ENCODE peak calls at places on chromosomes 5 and 9, in eight cellular contexts. D is activated CD8-positive, alpha-beta memory T cell treated with anti-CD3 and anti-CD28 coated beads, Interleukin-2, amount 50 U/mL, for 4 hours; N is activated naive CD4-positive, alpha-beta T cell; F is IMR-90; V is esophagus squamous epithelium; M is ACHN; L is retina; Q is SJCRH30. W is an unnamed sample.

GRCh38 chr5:61991426-61991825 is 314.6 kb upstream of the KIF2A start:
- DNase-seq in D (no peak), N (no peak), F (no peak), V (no peak), M (no peak), L (no peak), Q (no peak), W (no peak)

GRCh38 chr9:71755230-71755629 is 13.1 kb downstream of the CEMIP2 start:
- DNase-seq in D (no peak), N (no peak), F (no peak), V (no peak), M (no peak), L (no peak), Q (no peak), W (no peak)

GRCh38 chr9:110768887-110769286 is 100.3 kb downstream of the MUSK start:
- DNase-seq in D (no peak), N (no peak), F (no peak), V (no peak), M (no peak), L (no peak), Q (peak; percentile 69), W (no peak)

GRCh38 chr5:176180339-176180738 is 57.9 kb upstream of the SIMC1 start:
- DNase-seq in D (no peak), N (no peak), F (peak; percentile 60), V (no peak), M (no peak), L (no peak), Q (no peak), W (no peak)

GRCh38 chr5:112784726-112785125 is 47.0 kb downstream of the APC start:
- DNase-seq in D (no peak), N (no peak), F (peak; percentile 55), V (no peak), M (no peak), L (no peak), Q (no peak), W (no peak)

GRCh38 chr5:172010278-172010677 is 3.8 kb upstream of the FBXW11 start:
- DNase-seq in D (no peak), N (no peak), F (no peak), V (no peak), M (peak; percentile 19), L (no peak), Q (peak; percentile 40), W (no peak)

GRCh38 chr9:5832543-5833529 is at the start of gene ERMP1:
- DNase-seq in D (peak; percentile 89), N (peak; percentile 91), F (peak; percentile 74), V (peak; percentile 53), M (peak; percentile 75), L (peak; percentile 96), Q (peak; percentile 90), W (peak; percentile 67)

GRCh38 chr5:172123269-172123692 is 64.7 kb downstream of the STK10 start:
- DNase-seq in D (no peak), N (no peak), F (peak; percentile 67), V (no peak), M (peak; percentile 34), L (no peak), Q (peak; percentile 94), W (peak; percentile 12)

GRCh38 chr9:20297646-20298084 is 324.6 kb downstream of the MLLT3 start:
- DNase-seq in D (no peak), N (no peak), F (peak; percentile 88), V (no peak), M (no peak), L (no peak), Q (no peak), W (no peak)

GRCh38 chr5:74762599-74762998 is 4.3 kb downstream of the GFM2 start:
- DNase-seq in D (no peak), N (no peak), F (peak; percentile 83), V (no peak), M (peak; percentile 89), L (no peak), Q (peak; percentile 27), W (peak; percentile 55)

GRCh38 chr5:168693297-168693696 is 114.1 kb upstream of the PANK3 start:
- DNase-seq in D (no peak), N (no peak), F (no peak), V (no peak), M (no peak), L (no peak), Q (no peak), W (no peak)

GRCh38 chr5:36820900-36821299 is 55.7 kb upstream of the NIPBL start:
- DNase-seq in D (no peak), N (no peak), F (no peak), V (no peak), M (no peak), L (no peak), Q (no peak), W (no peak)

GRCh38 chr5:65790371-65791163 is 68.6 kb downstream of the NLN start:
- DNase-seq in D (no peak), N (no peak), F (no peak), V (no peak), M (no peak), L (no peak), Q (no peak), W (no peak)

W was measured in T1000.